ENCODE peak calls at places on chromosomes 2 and 18, in seven cellular contexts. Y is BJ, B is heart left ventricle, Z is HFFc6, O is astrocyte of the cerebellum, T is lung, H is IMR-90. K is an unnamed sample.
A peak's percentile ranks its signal among the peaks of the same experiment; 100 is the strongest.

GRCh38 chr2:170739048-170739447 is 23.9 kb downstream of the SP5 start:
- DNase-seq in Y (peak; percentile 74), B (no peak), Z (peak; percentile 85), O (peak; percentile 85), T (no peak), H (peak; percentile 95), K (no peak)

GRCh38 chr2:134402385-134402784 is 148.5 kb downstream of the MGAT5 start:
- DNase-seq in Y (no peak), B (peak; percentile 59), Z (no peak), O (peak; percentile 34), T (no peak), H (peak; percentile 64), K (no peak)

GRCh38 chr2:241776336-241777166 is at the start of gene GAL3ST2:
- DNase-seq in Y (no peak), B (no peak), Z (no peak), O (no peak), T (peak; percentile 21), H (no peak), K (no peak)

GRCh38 chr2:20635698-20636584 is 15.0 kb downstream of the HS1BP3 start:
- DNase-seq in Y (no peak), B (peak; percentile 88), Z (peak; percentile 65), O (no peak), T (peak; percentile 85), H (peak; percentile 71), K (peak; percentile 75)

GRCh38 chr18:8771930-8772329 is 66.6 kb downstream of the MTCL1 start:
- DNase-seq in Y (no peak), B (peak; percentile 73), Z (no peak), O (peak; percentile 85), T (no peak), H (no peak), K (no peak)

GRCh38 chr18:57771626-57772025 is 31.5 kb downstream of the ATP8B1 start:
- DNase-seq in Y (no peak), B (no peak), Z (no peak), O (no peak), T (no peak), H (no peak), K (no peak)

GRCh38 chr2:11009866-11010265 is 98.1 kb downstream of the KCNF1 start:
- DNase-seq in Y (no peak), B (no peak), Z (no peak), O (no peak), T (no peak), H (no peak), K (no peak)

GRCh38 chr18:78562446-78563020 is 417.1 kb upstream of the SALL3 start:
- DNase-seq in Y (no peak), B (no peak), Z (no peak), O (no peak), T (no peak), H (no peak), K (no peak)

GRCh38 chr2:192201116-192201515 is 6.4 kb upstream of the TMEFF2 start:
- DNase-seq in Y (no peak), B (no peak), Z (no peak), O (no peak), T (no peak), H (no peak), K (no peak)

GRCh38 chr18:76988015-76988826 is 144.4 kb downstream of the MBP start:
- DNase-seq in Y (no peak), B (peak; percentile 51), Z (no peak), O (no peak), T (no peak), H (no peak), K (peak; percentile 21)

GRCh38 chr2:59885536-59885935 is 667.9 kb downstream of the BCL11A start:
- DNase-seq in Y (no peak), B (no peak), Z (no peak), O (no peak), T (no peak), H (no peak), K (no peak)

GRCh38 chr2:95018861-95019550 is 6.5 kb upstream of the MAL start:
- DNase-seq in Y (no peak), B (no peak), Z (no peak), O (no peak), T (peak; percentile 45), H (no peak), K (no peak)

GRCh38 chr2:101516833-101517690 is 42.1 kb upstream of the RFX8 start:
- DNase-seq in Y (peak; percentile 76), B (no peak), Z (peak; percentile 96), O (peak; percentile 69), T (no peak), H (peak; percentile 94), K (no peak)

GRCh38 chr18:51211552-51211951 is 14.1 kb upstream of the MEX3C start:
- DNase-seq in Y (no peak), B (peak; percentile 37), Z (peak; percentile 8), O (peak; percentile 54), T (peak; percentile 41), H (peak; percentile 59), K (no peak)

GRCh38 chr2:36655456-36655855 is 41.1 kb upstream of the VIT start:
- DNase-seq in Y (peak; percentile 98), B (peak; percentile 27), Z (peak; percentile 98), O (peak; percentile 82), T (no peak), H (peak; percentile 48), K (no peak)

GRCh38 chr18:74669136-74669798 is 71.6 kb downstream of the ZNF407 start:
- DNase-seq in Y (no peak), B (no peak), Z (no peak), O (no peak), T (no peak), H (no peak), K (no peak)

GRCh38 chr2:55157474-55157884 is 74.6 kb downstream of the CLHC1 start:
- DNase-seq in Y (peak; percentile 49), B (no peak), Z (peak; percentile 70), O (no peak), T (no peak), H (peak; percentile 63), K (no peak)

GRCh38 chr2:26687328-26687727 is 5.2 kb upstream of the KCNK3 start:
- DNase-seq in Y (no peak), B (no peak), Z (no peak), O (no peak), T (no peak), H (no peak), K (no peak)

GRCh38 chr2:238294046-238294392 is 5.6 kb upstream of the PER2 start:
- DNase-seq in Y (no peak), B (no peak), Z (no peak), O (no peak), T (no peak), H (no peak), K (peak; percentile 12)

GRCh38 chr2:240280621-240281020 is 140.2 kb upstream of the OTOS start:
- DNase-seq in Y (no peak), B (no peak), Z (no peak), O (no peak), T (no peak), H (peak; percentile 54), K (no peak)

GRCh38 chr2:240277807-240278522 is 137.5 kb upstream of the OTOS start:
- DNase-seq in Y (no peak), B (no peak), Z (no peak), O (no peak), T (no peak), H (no peak), K (no peak)

GRCh38 chr2:240278661-240279060 is 138.2 kb upstream of the OTOS start:
- DNase-seq in Y (no peak), B (no peak), Z (no peak), O (no peak), T (no peak), H (peak; percentile 69), K (no peak)

GRCh38 chr2:240275386-240275785 is 134.9 kb upstream of the OTOS start:
- DNase-seq in Y (no peak), B (no peak), Z (no peak), O (no peak), T (no peak), H (no peak), K (no peak)

DNA sequence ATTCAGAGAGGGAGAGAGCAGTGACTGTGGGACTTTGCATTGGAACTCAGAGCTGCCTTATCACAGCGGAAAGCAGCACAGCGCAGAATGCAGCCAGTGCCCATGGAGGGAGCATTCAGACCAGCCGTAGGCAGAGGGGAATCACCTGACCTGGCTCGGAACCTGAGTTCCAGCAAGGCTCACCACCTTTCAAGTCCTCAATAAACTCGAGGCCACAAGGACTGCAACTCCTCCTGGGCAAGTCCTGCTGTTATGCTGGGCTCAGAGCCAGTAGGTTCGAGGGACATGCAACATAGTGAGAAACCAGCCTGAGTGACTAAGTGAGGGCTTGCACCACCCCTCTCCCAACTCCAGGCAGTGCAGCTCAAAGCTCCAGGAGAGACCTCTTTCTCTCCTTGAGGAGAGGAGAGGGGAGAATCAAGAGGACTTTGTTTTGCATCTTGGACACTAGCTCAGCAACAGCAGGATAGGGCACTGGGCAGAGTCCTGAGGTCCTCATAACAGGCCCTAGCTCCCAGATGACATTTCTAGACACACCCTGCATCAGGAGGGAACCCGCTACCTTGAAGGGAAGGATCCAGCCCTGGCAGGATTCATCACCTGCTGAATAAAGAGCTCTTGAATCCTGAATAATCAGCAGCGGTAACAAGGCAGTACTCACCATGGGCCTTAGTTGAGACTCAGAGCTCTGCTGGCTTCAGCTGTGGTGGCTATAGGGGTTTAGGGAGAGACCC is 136.8 kb upstream of the OTOS start:
- DNase-seq in Y (no peak), B (no peak), Z (peak; percentile 46), O (no peak), T (peak; percentile 49), H (peak; percentile 75), K (no peak)
- TF ChIP-seq CTCF in Y (no peak), B (no peak), Z (no peak), O (no peak), T (no peak), H (no peak), K (no peak)

GRCh38 chr2:180992994-180993393 is 12.6 kb downstream of the UBE2E3 start:
- DNase-seq in Y (no peak), B (no peak), Z (no peak), O (no peak), T (no peak), H (no peak), K (no peak)
- TF ChIP-seq CTCF in Y (no peak), B (no peak), Z (peak; percentile 23), O (no peak), T (no peak), H (no peak), K (no peak)

GRCh38 chr2:14907014-14907612 is 274.6 kb downstream of the LRATD1 start:
- DNase-seq in Y (no peak), B (no peak), Z (no peak), O (no peak), T (no peak), H (no peak), K (no peak)

GRCh38 chr2:14902953-14903352 is 270.4 kb downstream of the LRATD1 start:
- DNase-seq in Y (no peak), B (no peak), Z (no peak), O (no peak), T (no peak), H (no peak), K (no peak)

GRCh38 chr2:14905571-14905970 is 273.1 kb downstream of the LRATD1 start:
- DNase-seq in Y (no peak), B (no peak), Z (no peak), O (no peak), T (no peak), H (no peak), K (no peak)

GRCh38 chr2:14901740-14902139 is 269.2 kb downstream of the LRATD1 start:
- DNase-seq in Y (no peak), B (no peak), Z (no peak), O (no peak), T (no peak), H (no peak), K (no peak)

GRCh38 chr2:14903709-14904374 is 271.3 kb downstream of the LRATD1 start:
- DNase-seq in Y (no peak), B (no peak), Z (no peak), O (no peak), T (no peak), H (no peak), K (no peak)
- TF ChIP-seq CTCF in Y (peak; percentile 30), B (peak; percentile 27), Z (peak; percentile 66), O (peak; percentile 40), T (no peak), H (peak; percentile 22), K (no peak)

GRCh38 chr2:42770288-42771131 is 6.6 kb upstream of the OXER1 start:
- DNase-seq in Y (no peak), B (no peak), Z (peak; percentile 10), O (peak; percentile 8), T (no peak), H (peak; percentile 37), K (no peak)
- TF ChIP-seq CTCF in Y (peak; percentile 42), B (peak; percentile 31), Z (peak; percentile 72), O (peak; percentile 48), T (no peak), H (peak; percentile 37), K (no peak)